ENCODE peak calls at places on chromosomes 3 and 15, in four cellular contexts. Y is RWPE1, I is HT1080, D is NCI-H510A treated with DMSO at 0.1 percent for 48 hours. B is an unnamed sample.

GRCh38 chr15:65393091-65393490 is 15.3 kb upstream of the IGDCC3 start:
- DNase-seq in Y (no peak), I (no peak), D (no peak), B (no peak)

GRCh38 chr3:57158813-57159678 is 6.1 kb downstream of the IL17RD start:
- DNase-seq in Y (no peak), I (peak), D (no peak), B (no peak)

GRCh38 chr15:85314139-85314538 is 66.3 kb upstream of the AKAP13 start:
- DNase-seq in Y (no peak), I (no peak), D (no peak), B (no peak)

GRCh38 chr3:138479355-138479964 is 45.0 kb downstream of the ESYT3 start:
- DNase-seq in Y (peak), I (peak), D (peak), B (no peak)

GRCh38 chr3:160553829-160554228 is 11.5 kb downstream of the KPNA4 start:
- DNase-seq in Y (no peak), I (no peak), D (no peak), B (no peak)

GRCh38 chr3:104425416-104425815 is 941.3 kb upstream of the ALCAM start:
- DNase-seq in Y (no peak), I (no peak), D (peak), B (no peak)

GRCh38 chr15:67068724-67069400 is 3.5 kb downstream of the SMAD3 start:
- DNase-seq in Y (no peak), I (no peak), D (no peak), B (no peak)

GRCh38 chr15:82159922-82160321 is 102.6 kb downstream of the EFL1 start:
- DNase-seq in Y (peak), I (peak), D (no peak), B (peak)